ENCODE peak calls at places on chromosomes 7 and 10, in seven cellular contexts. P, Y, O, Z, G, H and J are unnamed samples.

GRCh38 chr7:24705481-24705954 is 51.7 kb downstream of the GSDME start:
- DNase-seq in O (no peak), P (no peak), H (no peak), G (no peak), Y (no peak), Z (no peak), J (no peak)

GRCh38 chr7:79523426-79523825 is 70.0 kb upstream of the MAGI2 start:
- DNase-seq in O (peak; percentile 21), Y (no peak), H (no peak), P (no peak), Z (no peak), G (no peak), J (no peak)

GRCh38 chr7:2681954-2682799 is 5.8 kb upstream of the AMZ1 start:
- DNase-seq in O (no peak), P (no peak), Z (no peak), Y (no peak), H (no peak), G (no peak), J (no peak)

GRCh38 chr10:4596951-4597350 is 229.1 kb upstream of the AKR1E2 start:
- DNase-seq in Y (no peak), P (no peak), H (no peak), G (no peak), O (no peak), Z (no peak), J (no peak)

GRCh38 chr7:81487512-81487911 is 282.3 kb downstream of the HGF start:
- DNase-seq in Z (no peak), P (no peak), Y (no peak), G (no peak), H (no peak), O (no peak), J (no peak)

GRCh38 chr7:66016131-66016461 is 34.1 kb upstream of the GUSB start:
- DNase-seq in Z (no peak), Y (no peak), P (no peak), O (peak; percentile 17), H (no peak), G (no peak), J (no peak)

GRCh38 chr10:56469482-56469881 is 108.4 kb upstream of the ZWINT start:
- DNase-seq in G (no peak), Z (no peak), Y (no peak), H (no peak), O (no peak), P (no peak), J (peak; percentile 19)

GRCh38 chr7:108367946-108368345 is 88.3 kb downstream of the NRCAM start:
- DNase-seq in G (no peak), Y (no peak), O (no peak), Z (no peak), P (no peak), H (no peak), J (no peak)

GRCh38 chr10:63373176-63373575 is 92.6 kb downstream of the JMJD1C start:
- DNase-seq in Z (no peak), H (no peak), Y (no peak), P (no peak), G (no peak), O (no peak), J (no peak)

GRCh38 chr7:117202511-117202910 is 120.3 kb downstream of the WNT2 start:
- DNase-seq in Z (no peak), P (no peak), H (no peak), G (no peak), O (no peak), Y (no peak), J (no peak)

GRCh38 chr10:15427836-15428414 is 56.8 kb upstream of the FAM171A1 start:
- DNase-seq in H (peak; percentile 58), Z (no peak), G (no peak), Y (no peak), P (no peak), O (peak; percentile 76), J (peak; percentile 77)

GRCh38 chr10:21975378-21975990 is 28.0 kb downstream of the DNAJC1 start:
- DNase-seq in Y (no peak), O (no peak), P (no peak), G (no peak), H (no peak), Z (no peak), J (peak; percentile 11)

GRCh38 chr7:16695621-16696237 is 49.7 kb downstream of the BZW2 start:
- DNase-seq in H (peak; percentile 80), O (peak; percentile 81), Z (no peak), Y (peak; percentile 71), P (peak; percentile 16), G (no peak), J (peak; percentile 88)

GRCh38 chr7:89332026-89332425 is 536.5 kb upstream of the TEX47 start:
- DNase-seq in Z (no peak), O (no peak), G (no peak), Y (no peak), H (no peak), P (no peak), J (no peak)

GRCh38 chr7:36119005-36119711 is 33.9 kb upstream of the EEPD1 start:
- DNase-seq in Y (peak; percentile 42), H (peak; percentile 78), P (no peak), Z (no peak), O (peak; percentile 98), G (peak; percentile 10), J (no peak)

GRCh38 chr7:11237742-11238141 is 264.1 kb downstream of the PHF14 start:
- DNase-seq in O (no peak), H (no peak), P (no peak), Z (no peak), Y (no peak), G (no peak), J (peak; percentile 23)

GRCh38 chr7:70720191-70720873 is 411.6 kb upstream of the GALNT17 start:
- DNase-seq in Y (no peak), H (no peak), G (no peak), P (no peak), Z (no peak), O (no peak), J (no peak)

GRCh38 chr10:100763043-100763747 is 17.8 kb downstream of the PAX2 start:
- DNase-seq in P (no peak), H (no peak), G (no peak), Z (no peak), O (no peak), Y (no peak), J (no peak)

GRCh38 chr7:3436746-3437145 is 135.7 kb downstream of the SDK1 start:
- DNase-seq in Y (peak; percentile 36), G (no peak), H (peak; percentile 37), O (peak; percentile 61), P (no peak), Z (no peak), J (no peak)

GRCh38 chr7:27095050-27095896 is 527 bp downstream of the HOXA1 start:
- DNase-seq in P (no peak), O (no peak), G (no peak), H (no peak), Y (no peak), Z (no peak), J (no peak)

GRCh38 chr7:131244259-131244852 is 83.3 kb upstream of the MKLN1 start:
- DNase-seq in H (peak; percentile 79), G (no peak), Z (no peak), O (peak; percentile 82), P (peak; percentile 35), Y (peak; percentile 62), J (no peak)

GRCh38 chr10:126147866-126148578 is 240.3 kb downstream of the ADAM12 start:
- DNase-seq in P (peak; percentile 53), Z (no peak), G (no peak), O (peak; percentile 66), Y (no peak), H (no peak), J (no peak)

GRCh38 chr10:69141304-69141703 is 17.3 kb downstream of the VPS26A start:
- DNase-seq in P (no peak), Y (no peak), Z (no peak), O (no peak), G (no peak), H (no peak), J (no peak)

GRCh38 chr7:33905389-33906032 is at the start of gene BMPER:
- DNase-seq in O (no peak), Y (no peak), H (peak; percentile 47), G (no peak), P (peak; percentile 48), Z (no peak), J (peak; percentile 57)